ENCODE peak calls at places on chromosomes 5 and 9, in five cellular contexts. H is A549, U is H9, X is AG09319, J is IMR-90. N is an unnamed sample.

GRCh38 chr9:114905160-114905940 is 25.0 kb downstream of the TNFSF8 start:
- DNase-seq in U (no peak), X (no peak), H (no peak), J (no peak), N (no peak)

GRCh38 chr5:168147536-168148460 is 143.6 kb upstream of the WWC1 start:
- DNase-seq in H (no peak), J (no peak), X (no peak), U (no peak), N (no peak)

GRCh38 chr5:1401681-1402096 is 43.6 kb downstream of the SLC6A3 start:
- DNase-seq in X (no peak), H (no peak), U (no peak), J (no peak), N (no peak)

GRCh38 chr9:127123239-127123935 is 952 bp upstream of the ANGPTL2 start:
- DNase-seq in H (no peak), J (no peak), U (no peak), X (no peak), N (no peak)

GRCh38 chr5:179243333-179243732 is 101.9 kb downstream of the ADAMTS2 start:
- DNase-seq in H (no peak), U (peak; percentile 4), J (peak; percentile 76), X (no peak), N (no peak)

GRCh38 chr5:38593959-38594358 is 37.5 kb upstream of the LIFR start:
- DNase-seq in X (no peak), H (no peak), U (no peak), J (no peak), N (no peak)

GRCh38 chr5:176979669-176980068 is 26.9 kb downstream of the UIMC1 start:
- DNase-seq in U (no peak), X (no peak), J (no peak), H (no peak), N (no peak)

GRCh38 chr9:134720796-134721195 is 79.2 kb downstream of the COL5A1 start:
- DNase-seq in J (no peak), H (no peak), U (no peak), X (no peak), N (no peak)

GRCh38 chr5:1552469-1553255 is 28.9 kb upstream of the LPCAT1 start:
- DNase-seq in X (no peak), H (no peak), J (no peak), U (no peak), N (no peak)

GRCh38 chr5:76990899-76991475 is 38.1 kb downstream of the CRHBP start:
- DNase-seq in U (no peak), J (no peak), H (no peak), X (no peak), N (no peak)

GRCh38 chr5:127571314-127571713 is 53.9 kb downstream of the PRRC1 start:
- DNase-seq in U (no peak), J (no peak), X (no peak), H (no peak), N (no peak)

GRCh38 chr5:25056846-25057245 is 412.1 kb upstream of the CDH10 start:
- DNase-seq in J (no peak), U (no peak), H (no peak), X (no peak), N (no peak)

GRCh38 chr9:89639367-89639795 is 34.6 kb downstream of the GADD45G start:
- DNase-seq in X (no peak), H (no peak), J (no peak), U (peak; percentile 43), N (no peak)

GRCh38 chr5:110909950-110910349 is 161.6 kb upstream of the TSLP start:
- DNase-seq in J (peak; percentile 72), X (peak; percentile 52), U (no peak), H (no peak), N (no peak)

GRCh38 chr5:80754900-80755299 is 100.1 kb upstream of the DHFR start:
- DNase-seq in X (no peak), J (peak; percentile 3), U (no peak), H (no peak), N (no peak)

GRCh38 chr5:77145666-77146065 is 58.6 kb upstream of the ZBED3 start:
- DNase-seq in U (no peak), X (no peak), H (no peak), J (peak; percentile 67), N (no peak)

GRCh38 chr5:111227805-111228204 is 3.6 kb downstream of the CAMK4 start:
- DNase-seq in H (no peak), J (peak; percentile 16), U (no peak), X (peak; percentile 16), N (peak; percentile 37)

GRCh38 chr9:112861638-112862555 is 28.8 kb downstream of the SLC46A2 start:
- DNase-seq in H (no peak), J (peak; percentile 67), X (no peak), U (no peak), N (no peak)

GRCh38 chr5:73213566-73213998 is 40.6 kb downstream of the TMEM174 start:
- DNase-seq in J (peak; percentile 92), X (no peak), H (no peak), U (no peak), N (no peak)

GRCh38 chr9:126399789-126400188 is 73.2 kb downstream of the MVB12B start:
- DNase-seq in X (no peak), J (no peak), H (no peak), U (no peak), N (no peak)

GRCh38 chr9:70588381-70588780 is 173.9 kb upstream of the KLF9 start:
- DNase-seq in H (no peak), X (no peak), J (no peak), U (no peak), N (no peak)

GRCh38 chr9:110942522-110942921 is 95.7 kb downstream of the LPAR1 start:
- DNase-seq in X (no peak), U (no peak), J (peak; percentile 65), H (no peak), N (no peak)

GRCh38 chr5:9233712-9234111 is 312.2 kb downstream of the SEMA5A start:
- DNase-seq in X (no peak), U (no peak), H (no peak), J (peak; percentile 51), N (no peak)

GRCh38 chr5:89615839-89616518 is 733.0 kb upstream of the MEF2C start:
- DNase-seq in U (no peak), X (no peak), J (no peak), H (no peak), N (no peak)

GRCh38 chr5:180122875-180123274 is 51.3 kb upstream of the RNF130 start:
- DNase-seq in U (no peak), H (no peak), J (no peak), X (no peak), N (no peak)

GRCh38 chr9:78714591-78714990 is 417.7 kb downstream of the PSAT1 start:
- DNase-seq in X (no peak), U (no peak), H (no peak), J (no peak), N (no peak)

GRCh38 chr5:65072836-65073620 is 304.3 kb downstream of the CWC27 start:
- DNase-seq in J (peak; percentile 4), H (no peak), X (no peak), U (no peak), N (no peak)

GRCh38 chr5:95723632-95724369 is 7.3 kb upstream of the RHOBTB3 start:
- DNase-seq in U (no peak), H (no peak), X (no peak), J (peak; percentile 58), N (peak; percentile 33)

GRCh38 chr9:79083621-79084020 is 488.1 kb upstream of the TLE4 start:
- DNase-seq in J (no peak), H (no peak), X (no peak), U (no peak), N (no peak)

GRCh38 chr5:67808340-67808739 is 407.2 kb upstream of the PIK3R1 start:
- DNase-seq in X (no peak), U (no peak), H (no peak), J (no peak), N (no peak)

DNA sequence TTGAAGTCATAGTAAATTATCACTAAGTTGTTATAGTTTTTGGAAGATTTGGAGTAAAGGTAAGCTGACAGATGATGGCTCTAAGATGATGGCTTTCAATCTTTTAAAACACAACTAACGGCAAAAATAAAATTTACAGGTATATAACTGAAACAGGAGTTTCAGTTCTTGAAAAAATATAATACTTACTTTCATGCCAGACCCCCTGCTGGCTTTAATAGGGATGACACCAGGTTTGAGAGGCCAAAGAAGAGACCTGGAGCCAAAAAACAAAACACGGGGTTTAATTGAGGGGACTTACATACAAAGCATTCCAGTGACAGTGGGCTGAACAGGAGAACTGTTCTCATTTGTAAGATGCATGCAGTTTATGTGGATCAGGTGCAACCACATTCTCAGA is 301.7 kb upstream of the PCSK5 start:
- DNase-seq in U (no peak), J (no peak), X (no peak), H (no peak), N (no peak)
- TF ChIP-seq CTCF in U (peak; percentile 36), J (peak; percentile 4), X (no peak), H (no peak), N (peak; percentile 70)

GRCh38 chr9:108889649-108890067 is 27.6 kb downstream of the ACTL7A start:
- DNase-seq in H (no peak), J (peak; percentile 67), X (no peak), U (no peak), N (no peak)
- TF ChIP-seq CTCF in H (peak; percentile 35), J (peak; percentile 44), X (no peak), U (no peak), N (no peak)

DNA sequence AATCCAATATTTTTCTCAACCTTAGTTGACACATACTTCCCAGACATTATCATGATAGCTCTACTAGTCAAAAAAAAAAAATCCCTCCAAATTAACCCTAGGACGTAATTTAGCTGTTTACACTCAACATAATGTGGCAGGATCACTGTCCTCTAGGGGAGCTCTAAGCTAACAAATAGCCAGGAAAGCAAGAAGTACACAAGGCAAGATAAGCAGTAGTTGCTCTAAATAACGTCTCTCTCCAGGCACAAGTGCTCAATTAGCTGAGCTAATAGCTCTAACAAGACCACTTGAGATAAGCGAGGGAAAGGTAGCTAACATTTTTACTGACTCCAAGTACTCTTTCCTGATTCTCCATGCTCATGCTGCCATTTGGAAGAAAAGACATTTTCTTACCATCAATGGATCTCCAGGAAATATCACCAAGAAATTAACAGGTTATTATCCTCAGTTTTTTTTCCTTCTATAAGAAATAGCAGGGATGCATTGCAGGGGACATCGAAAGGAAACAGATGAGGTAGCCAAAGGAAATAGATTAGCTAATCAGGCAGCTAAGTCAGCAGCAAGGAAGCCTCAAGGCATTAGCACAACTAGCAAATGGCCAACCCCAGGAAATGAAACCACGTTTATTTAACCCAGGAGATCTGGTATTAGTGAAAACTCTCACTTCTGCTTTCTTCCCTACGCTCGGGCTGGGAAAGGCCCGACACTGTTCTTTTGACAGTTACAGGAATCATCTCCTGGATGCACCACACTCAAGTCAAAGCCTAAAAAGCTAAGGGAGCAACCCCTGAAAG is 614.1 kb downstream of the PTPRD start:
- DNase-seq in X (no peak), J (no peak), H (no peak), U (no peak), N (no peak)
- TF ChIP-seq CTCF in X (no peak), J (peak; percentile 6), H (no peak), U (peak; percentile 84), N (peak; percentile 32)

DNA sequence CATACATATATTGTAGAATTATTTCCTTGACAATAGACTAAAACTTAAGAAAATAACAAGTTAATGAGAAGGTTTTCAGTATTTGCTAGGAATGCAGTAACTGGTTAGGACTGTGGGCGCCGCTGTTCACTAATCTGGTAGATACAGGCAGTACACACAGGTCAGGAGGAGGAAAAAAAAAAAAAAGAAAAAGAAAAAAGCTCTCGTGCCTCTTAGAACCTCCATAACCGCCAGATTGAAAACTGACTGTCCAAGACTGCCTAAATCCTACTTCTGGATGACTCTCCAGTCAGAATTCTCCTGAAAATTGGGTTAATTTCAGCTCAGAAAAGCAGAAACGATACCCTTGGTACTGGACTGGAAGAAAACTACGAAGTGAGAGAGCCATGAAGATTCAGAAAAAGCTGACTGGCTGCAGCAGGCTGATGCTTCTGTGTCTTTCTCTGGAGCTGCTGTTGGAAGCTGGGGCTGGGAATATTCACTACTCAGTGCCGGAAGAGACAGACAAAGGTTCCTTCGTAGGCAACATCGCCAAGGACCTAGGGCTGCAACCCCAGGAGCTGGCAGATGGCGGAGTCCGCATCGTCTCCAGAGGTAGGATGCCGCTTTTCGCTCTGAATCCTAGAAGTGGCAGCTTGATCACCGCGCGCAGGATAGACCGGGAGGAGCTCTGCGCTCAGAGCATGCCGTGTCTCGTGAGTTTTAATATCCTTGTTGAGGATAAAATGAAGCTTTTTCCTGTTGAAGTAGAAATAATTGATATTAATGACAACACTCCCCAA is at the start of gene PCDHGA1:
- DNase-seq in H (peak; percentile 57), J (peak; percentile 75), X (peak; percentile 34), U (no peak), N (peak; percentile 25)
- TF ChIP-seq CTCF in H (peak; percentile 58), J (peak; percentile 68), X (peak; percentile 49), U (peak; percentile 59), N (peak; percentile 37)

N was measured in endothelial cell.